ENCODE peak calls at places on chromosomes 6 and 20, in five cellular contexts. T, U, Z, K and D are unnamed samples.
A peak's percentile ranks its signal among the peaks of the same experiment; 100 is the strongest.

GRCh38 chr20:31570735-31571617 is 34.1 kb upstream of the ID1 start:
- DNase-seq in T (no peak), U (no peak), Z (peak; percentile 33), K (no peak), D (peak; percentile 81)

GRCh38 chr6:2507016-2507415 is 243.7 kb downstream of the MYLK4 start:
- DNase-seq in T (no peak), U (no peak), Z (no peak), K (no peak), D (no peak)

GRCh38 chr20:33827629-33828325 is 16.6 kb downstream of the CHMP4B start:
- DNase-seq in T (no peak), U (peak; percentile 34), Z (no peak), K (no peak), D (no peak)

GRCh38 chr20:40477805-40478204 is 211.2 kb downstream of the MAFB start:
- DNase-seq in T (no peak), U (no peak), Z (no peak), K (no peak), D (no peak)

GRCh38 chr20:21396045-21396893 is 1.1 kb downstream of the NKX2-4 start:
- DNase-seq in T (no peak), U (no peak), Z (no peak), K (no peak), D (peak; percentile 68)

GRCh38 chr6:170480045-170480714 is 72.9 kb downstream of the PSMB1 start:
- DNase-seq in T (no peak), U (peak; percentile 24), Z (no peak), K (no peak), D (no peak)

GRCh38 chr20:45469336-45470261 is at the start of gene WFDC2:
- DNase-seq in T (no peak), U (no peak), Z (no peak), K (no peak), D (no peak)

GRCh38 chr6:68638225-68638900 is 3.3 kb downstream of the ADGRB3 start:
- DNase-seq in T (peak; percentile 34), U (peak; percentile 47), Z (peak; percentile 9), K (no peak), D (peak; percentile 13)

GRCh38 chr20:54995553-54995952 is 520.2 kb downstream of the DOK5 start:
- DNase-seq in T (no peak), U (no peak), Z (no peak), K (no peak), D (no peak)

GRCh38 chr6:144922120-144922722 is 637.1 kb downstream of the UTRN start:
- DNase-seq in T (no peak), U (peak; percentile 42), Z (no peak), K (no peak), D (peak; percentile 38)

GRCh38 chr20:32610897-32611218 is 25.7 kb upstream of the NOL4L start:
- DNase-seq in T (no peak), U (no peak), Z (no peak), K (no peak), D (no peak)

GRCh38 chr6:21500314-21500713 is 93.2 kb upstream of the SOX4 start:
- DNase-seq in T (no peak), U (no peak), Z (no peak), K (no peak), D (no peak)

GRCh38 chr6:29447670-29448069 is 8.6 kb downstream of the OR10C1 start:
- DNase-seq in T (no peak), U (no peak), Z (no peak), K (no peak), D (no peak)

GRCh38 chr6:160221423-160221822 is 37.2 kb downstream of the SLC22A2 start:
- DNase-seq in T (no peak), U (no peak), Z (peak; percentile 13), K (peak; percentile 12), D (no peak)

GRCh38 chr6:13666194-13667105 is 45.2 kb downstream of the RANBP9 start:
- DNase-seq in T (no peak), U (no peak), Z (no peak), K (no peak), D (no peak)

GRCh38 chr6:15443119-15443518 is 197.2 kb downstream of the JARID2 start:
- DNase-seq in T (no peak), U (peak; percentile 94), Z (no peak), K (no peak), D (no peak)

GRCh38 chr6:34237316-34237721 is 646 bp downstream of the HMGA1 start:
- DNase-seq in T (peak; percentile 79), U (no peak), Z (no peak), K (no peak), D (peak; percentile 87)

GRCh38 chr20:25619514-25619913 is 4.3 kb downstream of the NANP start:
- DNase-seq in T (no peak), U (no peak), Z (no peak), K (no peak), D (no peak)

GRCh38 chr20:1566701-1567100 is 9.2 kb upstream of the SIRPD start:
- DNase-seq in T (no peak), U (peak; percentile 0), Z (peak; percentile 1), K (no peak), D (no peak)

GRCh38 chr20:64106435-64106961 is 867 bp downstream of the NPBWR2 start:
- DNase-seq in T (no peak), U (no peak), Z (no peak), K (no peak), D (no peak)

GRCh38 chr20:64108731-64109389 is 1.5 kb upstream of the NPBWR2 start:
- DNase-seq in T (no peak), U (no peak), Z (no peak), K (no peak), D (no peak)

GRCh38 chr20:64106981-64107735 is at the start of gene NPBWR2:
- DNase-seq in T (peak; percentile 42), U (no peak), Z (no peak), K (no peak), D (no peak)

GRCh38 chr20:64109390-64109747 is 2.0 kb upstream of the NPBWR2 start:
- DNase-seq in T (no peak), U (no peak), Z (no peak), K (no peak), D (no peak)

DNA sequence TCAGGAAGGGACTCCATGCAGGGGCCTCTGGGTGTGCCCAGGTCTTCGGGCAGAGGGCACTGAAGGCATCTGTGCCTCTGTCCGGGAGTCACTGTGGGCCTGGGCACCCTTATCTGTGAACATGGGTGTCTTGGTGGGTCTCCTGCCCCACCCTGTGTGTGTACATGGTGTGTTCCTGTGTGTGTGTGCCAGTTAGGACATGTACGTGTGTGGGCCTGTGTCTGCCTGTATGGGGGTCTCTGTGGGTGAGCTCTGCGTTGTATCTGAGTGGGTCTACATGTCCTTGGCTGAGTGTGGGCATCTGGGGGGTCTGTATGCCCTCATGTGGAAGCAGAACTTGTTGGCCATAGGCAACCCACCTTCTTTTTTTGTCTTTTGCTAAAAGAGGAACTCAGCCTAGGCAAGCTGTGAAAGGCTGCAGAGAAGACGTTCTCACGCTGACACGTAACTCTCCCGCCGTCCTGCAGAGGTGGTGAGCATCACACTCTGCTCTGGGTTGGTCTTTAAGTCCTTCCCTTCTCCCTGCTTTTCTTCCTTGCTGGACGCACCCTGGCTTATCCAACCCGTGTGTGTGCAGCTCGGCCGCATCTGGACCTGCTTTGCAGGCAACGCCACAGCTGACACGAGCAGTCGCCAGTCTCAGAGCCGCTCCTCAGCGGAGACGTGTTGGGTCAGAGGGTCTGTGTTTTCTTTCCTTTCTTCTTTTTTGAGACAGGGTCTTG is 532 bp upstream of the NPBWR2 start:
- DNase-seq in T (no peak), U (no peak), Z (no peak), K (no peak), D (no peak)
- TF ChIP-seq MXI1 in T (no peak), U (no peak), Z (no peak), K (no peak), D (no peak)

DNA sequence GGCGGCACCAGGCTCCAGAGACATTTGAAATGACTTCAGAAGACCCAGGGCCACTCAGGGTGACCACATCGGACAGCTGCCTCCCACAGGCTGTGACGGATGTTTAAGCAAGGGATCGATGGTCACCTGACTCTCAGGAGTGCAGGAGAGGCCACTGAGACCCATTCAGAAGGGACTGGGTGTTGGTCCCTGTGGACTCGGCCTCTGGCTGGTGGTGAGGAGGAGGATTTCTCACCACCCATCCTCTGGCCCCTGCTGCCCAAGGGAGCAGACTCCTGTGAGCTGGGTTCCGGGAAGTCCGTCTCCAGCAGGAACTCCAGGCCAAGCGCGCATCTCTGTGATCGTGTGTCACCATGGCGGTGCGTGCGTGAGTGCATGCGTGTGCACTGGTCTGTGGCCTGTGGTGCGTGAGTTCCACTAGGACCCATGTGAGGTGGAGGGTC is 25.5 kb downstream of the NPEPL1 start:
- DNase-seq in T (no peak), U (no peak), Z (no peak), K (no peak), D (peak; percentile 10)
- TF ChIP-seq MXI1 in T (no peak), U (no peak), Z (no peak), K (no peak), D (no peak)

GRCh38 chr6:33154349-33154748 is 37.9 kb downstream of the COL11A2 start:
- DNase-seq in T (no peak), U (no peak), Z (no peak), K (no peak), D (no peak)
- TF ChIP-seq MXI1 in T (no peak), U (no peak), Z (no peak), K (no peak), D (no peak)

GRCh38 chr6:167795321-167795811 is 31.3 kb upstream of the AFDN start:
- DNase-seq in T (no peak), U (no peak), Z (no peak), K (no peak), D (no peak)

GRCh38 chr6:167794386-167795157 is 32.1 kb upstream of the AFDN start:
- DNase-seq in T (no peak), U (no peak), Z (no peak), K (no peak), D (no peak)

GRCh38 chr6:167797079-167797870 is 29.4 kb upstream of the AFDN start:
- DNase-seq in T (no peak), U (no peak), Z (no peak), K (no peak), D (no peak)

GRCh38 chr6:167796668-167797031 is 30.1 kb upstream of the AFDN start:
- DNase-seq in T (no peak), U (no peak), Z (no peak), K (no peak), D (no peak)

DNA sequence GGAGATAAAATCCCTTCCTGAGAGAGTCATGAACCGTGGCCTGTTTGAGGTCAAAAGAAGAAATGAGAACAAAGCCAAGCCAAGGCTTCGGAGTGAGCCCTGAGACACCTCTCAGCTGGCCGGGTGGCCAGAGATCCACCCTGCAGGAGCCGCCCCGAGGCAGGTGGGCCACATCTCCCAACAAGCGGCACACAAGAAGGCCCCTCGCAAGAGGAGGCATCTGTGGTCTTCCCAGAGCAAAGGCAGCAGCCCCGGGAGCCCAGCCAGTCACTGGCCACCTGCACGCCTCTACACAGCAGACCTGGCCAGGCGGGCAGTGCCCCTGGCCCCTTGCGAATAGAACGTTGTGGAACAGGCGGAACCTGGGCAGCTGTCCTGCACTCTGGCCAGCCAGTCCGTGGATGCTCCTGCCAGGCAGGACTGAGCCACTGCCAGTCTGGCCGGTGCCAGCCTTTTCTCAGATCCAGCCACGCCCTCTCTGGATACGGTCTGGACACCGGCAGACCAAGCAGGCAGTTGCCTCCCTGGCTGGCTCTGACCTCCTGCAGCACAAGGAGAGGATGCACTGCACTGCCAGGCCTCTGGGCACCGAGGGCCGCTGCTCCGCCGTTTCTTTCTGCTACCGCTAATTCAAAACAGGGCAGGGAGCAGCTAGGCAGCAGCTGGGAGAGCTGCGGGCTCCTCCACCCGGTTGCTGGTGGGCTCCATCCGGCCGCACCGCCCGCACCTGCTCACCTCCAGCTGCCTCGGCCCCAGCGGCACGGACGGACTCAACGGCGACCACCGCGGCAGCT is 30.6 kb upstream of the AFDN start:
- DNase-seq in T (no peak), U (no peak), Z (no peak), K (no peak), D (peak; percentile 82)
- TF ChIP-seq MXI1 in T (no peak), U (no peak), Z (no peak), K (no peak), D (no peak)